ENCODE peak calls at places on chromosome 6, in five cellular contexts. F is choroid plexus epithelial cell, O is sigmoid colon, W is tibial artery, Q is fibroblast of lung. K is an unnamed sample.

GRCh38 chr6:69818223-69818930 is 21.6 kb upstream of the LMBRD1 start:
- DNase-seq in F (no peak), O (no peak), W (no peak), Q (no peak), K (no peak)

GRCh38 chr6:79077680-79078056 is 386 bp downstream of the PHIP start:
- DNase-seq in F (no peak), O (peak; percentile 75), W (no peak), Q (no peak), K (peak; percentile 73)

GRCh38 chr6:73236147-73236750 is 11.0 kb upstream of the KHDC1L start:
- DNase-seq in F (peak; percentile 83), O (no peak), W (no peak), Q (peak; percentile 88), K (no peak)

GRCh38 chr6:39199541-39199940 is 29.7 kb downstream of the KCNK5 start:
- DNase-seq in F (no peak), O (no peak), W (no peak), Q (no peak), K (no peak)

GRCh38 chr6:122736166-122736565 is 43.4 kb upstream of the FABP7 start:
- DNase-seq in F (no peak), O (no peak), W (no peak), Q (no peak), K (no peak)

GRCh38 chr6:16974387-16974673 is 127.5 kb upstream of the STMND1 start:
- DNase-seq in F (peak; percentile 15), O (no peak), W (no peak), Q (no peak), K (no peak)

GRCh38 chr6:129575378-129576118 is 134.4 kb downstream of the ARHGAP18 start:
- DNase-seq in F (peak; percentile 82), O (no peak), W (no peak), Q (peak; percentile 66), K (no peak)

GRCh38 chr6:35240838-35241801 is 18.4 kb upstream of the ZNF76 start:
- DNase-seq in F (peak; percentile 69), O (peak; percentile 82), W (peak; percentile 83), Q (peak; percentile 19), K (no peak)

GRCh38 chr6:1581120-1581991 is 28.4 kb upstream of the FOXC1 start:
- DNase-seq in F (no peak), O (no peak), W (no peak), Q (no peak), K (no peak)

GRCh38 chr6:125154184-125155135 is 887 bp downstream of the TPD52L1 start:
- DNase-seq in F (peak; percentile 11), O (peak; percentile 68), W (peak; percentile 70), Q (peak; percentile 48), K (no peak)

GRCh38 chr6:161631676-161632194 is 357.9 kb upstream of the AGPAT4 start:
- DNase-seq in F (peak; percentile 70), O (no peak), W (no peak), Q (peak; percentile 88), K (no peak)

DNA sequence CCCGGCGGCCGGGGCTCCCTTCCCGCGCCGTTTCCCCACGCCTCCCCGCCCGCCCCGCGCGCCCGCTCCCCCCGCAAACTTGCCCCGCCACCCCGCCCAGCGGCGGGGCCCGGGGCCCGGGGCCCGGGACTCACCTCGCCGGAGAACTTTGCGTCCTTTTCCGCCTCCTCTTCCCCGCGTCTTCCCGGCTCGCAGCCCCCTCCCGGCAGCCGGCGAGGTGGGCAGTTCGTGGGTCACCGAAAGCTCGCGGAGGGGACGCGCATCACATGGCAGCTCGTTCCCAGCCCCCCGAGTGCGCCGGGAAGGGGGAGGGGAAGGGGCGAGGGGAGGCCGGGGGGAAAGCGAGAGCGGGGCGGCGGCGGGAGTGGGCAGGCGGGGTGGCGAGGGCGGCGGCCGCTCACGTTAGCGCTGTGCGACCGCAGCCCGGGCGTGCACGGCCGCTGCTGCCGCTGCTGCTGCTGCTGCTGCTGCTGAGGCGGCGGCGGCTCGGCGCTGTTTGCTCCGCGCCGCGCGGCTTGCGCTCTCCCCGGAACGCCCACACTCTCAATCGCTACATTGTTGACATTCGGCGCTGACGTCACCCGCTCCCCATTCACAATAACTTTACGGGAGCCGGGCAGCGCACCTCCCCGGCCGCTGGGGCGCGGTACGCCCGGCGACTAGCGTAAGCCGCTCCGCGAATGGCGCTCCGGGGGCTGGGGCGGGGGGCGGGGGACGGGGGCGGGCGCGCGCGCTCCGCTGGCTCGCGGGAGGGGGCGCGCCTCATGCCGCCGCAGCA is at the start of gene BACH2:
- DNase-seq in F (peak; percentile 83), O (peak; percentile 95), W (peak; percentile 89), Q (peak; percentile 92), K (no peak)
- TF ChIP-seq CTCF in F (peak; percentile 30), O (no peak), W (no peak), Q (peak; percentile 26), K (peak; percentile 29)

DNA sequence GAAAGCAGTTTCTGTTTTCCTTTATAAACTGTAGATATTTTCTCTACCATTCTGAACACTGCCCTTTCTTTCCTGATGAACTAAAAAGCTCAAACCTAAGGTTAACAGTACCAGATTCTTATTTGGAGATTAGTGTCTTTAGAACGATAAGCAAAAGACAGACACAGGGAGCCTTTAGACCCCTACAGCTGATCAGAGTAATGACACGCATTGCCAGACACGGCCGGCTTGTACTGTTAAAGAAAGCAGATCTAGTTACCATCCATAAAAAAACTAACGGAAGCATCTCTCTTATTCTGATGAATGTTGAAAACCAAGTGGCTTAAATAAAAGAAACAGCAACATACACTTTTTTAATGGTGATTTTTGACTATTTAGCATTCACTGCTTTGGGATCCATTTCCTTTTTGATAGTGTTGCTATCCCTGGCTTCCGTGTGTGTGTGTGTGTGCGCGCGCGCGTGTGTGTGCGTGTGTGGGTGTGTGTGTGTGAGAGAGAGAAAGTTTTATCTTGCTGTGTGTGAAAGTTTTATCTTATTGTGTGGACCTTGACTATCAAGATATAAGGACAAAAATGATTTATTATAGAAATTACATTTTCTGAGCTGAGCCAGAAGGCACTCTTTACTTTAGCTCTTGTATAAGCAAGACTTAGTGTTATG is 95.6 kb upstream of the SLC35B3 start:
- DNase-seq in F (peak; percentile 4), O (no peak), W (no peak), Q (no peak), K (no peak)
- TF ChIP-seq CTCF in F (no peak), O (no peak), W (no peak), Q (no peak), K (peak; percentile 16)

GRCh38 chr6:47009583-47009982 is 32.5 kb downstream of the ADGRF1 start:
- DNase-seq in F (no peak), O (no peak), W (no peak), Q (no peak), K (no peak)
- TF ChIP-seq CTCF in F (peak; percentile 24), O (no peak), W (no peak), Q (no peak), K (no peak)

GRCh38 chr6:44224978-44225330 is 1.6 kb downstream of the SLC29A1 start:
- DNase-seq in F (no peak), O (no peak), W (no peak), Q (no peak), K (no peak)

GRCh38 chr6:44222987-44223470 is 366 bp upstream of the SLC29A1 start:
- DNase-seq in F (no peak), O (peak; percentile 73), W (peak; percentile 75), Q (no peak), K (no peak)

GRCh38 chr6:44222486-44222986 is 859 bp upstream of the SLC29A1 start:
- DNase-seq in F (no peak), O (peak; percentile 68), W (no peak), Q (no peak), K (no peak)

GRCh38 chr6:44224154-44224977 is 971 bp downstream of the SLC29A1 start:
- DNase-seq in F (no peak), O (peak; percentile 75), W (no peak), Q (peak; percentile 15), K (no peak)

GRCh38 chr6:44223471-44224153 is at the start of gene SLC29A1:
- DNase-seq in F (peak; percentile 40), O (peak; percentile 91), W (peak; percentile 93), Q (peak; percentile 47), K (no peak)
- TF ChIP-seq CTCF in F (peak; percentile 5), O (no peak), W (no peak), Q (no peak), K (peak; percentile 55)

GRCh38 chr6:87070750-87071149 is 24.2 kb downstream of the CGA start:
- DNase-seq in F (no peak), O (no peak), W (no peak), Q (no peak), K (no peak)

GRCh38 chr6:87068804-87069203 is 26.1 kb downstream of the CGA start:
- DNase-seq in F (no peak), O (no peak), W (no peak), Q (no peak), K (no peak)

GRCh38 chr6:87065117-87065516 is 29.8 kb downstream of the CGA start:
- DNase-seq in F (no peak), O (no peak), W (no peak), Q (no peak), K (no peak)

GRCh38 chr6:87071683-87072082 is 23.2 kb downstream of the CGA start:
- DNase-seq in F (no peak), O (no peak), W (no peak), Q (no peak), K (no peak)

GRCh38 chr6:87066449-87067288 is 28.2 kb downstream of the CGA start:
- DNase-seq in F (peak; percentile 84), O (no peak), W (no peak), Q (peak; percentile 60), K (no peak)
- TF ChIP-seq CTCF in F (peak; percentile 74), O (no peak), W (peak; percentile 33), Q (peak; percentile 50), K (peak; percentile 91)

K was measured in chondrocyte.